ENCODE peak calls at places on chromosomes 11 and 22, in eight cellular contexts. C is posterior cingulate gyrus; T is activated CD4-positive, CD25-positive, alpha-beta regulatory T cell; M is activated CD4-positive, alpha-beta T cell treated with anti-CD3 and anti-CD28 coated beads, Interleukin-2, amount 50 U/mL, for 48 hours; E is activated T-cell treated with anti-CD3 and anti-CD28 coated beads for 1 hour; B is LHCN-M2; X is nephron progenitor cell; W is iPS DF 6.9. G is an unnamed sample.

GRCh38 chr22:32643246-32643645 is 158.3 kb upstream of the TIMP3 start:
- DNase-seq in B (no peak), E (no peak), W (no peak), C (no peak), M (no peak), T (no peak), X (no peak), G (no peak)

GRCh38 chr22:48742191-48742555 is 1085.5 kb downstream of the BRD1 start:
- DNase-seq in W (no peak), T (no peak), C (no peak), B (no peak), X (no peak), M (no peak), E (no peak), G (no peak)

GRCh38 chr11:17649261-17649660 is 70.1 kb upstream of the MYOD1 start:
- DNase-seq in E (no peak), B (no peak), T (no peak), C (no peak), X (no peak), M (no peak), W (no peak), G (no peak)

GRCh38 chr22:32407936-32408335 is 4.1 kb downstream of the RTCB start:
- DNase-seq in W (no peak), C (no peak), E (no peak), M (no peak), T (no peak), B (no peak), X (no peak), G (no peak)

GRCh38 chr22:33597274-33597985 is 322.8 kb downstream of the LARGE1 start:
- DNase-seq in C (no peak), M (no peak), X (no peak), W (no peak), B (no peak), T (no peak), E (no peak), G (no peak)

GRCh38 chr22:30754971-30755759 is 60.5 kb downstream of the OSBP2 start:
- DNase-seq in E (peak), W (peak), M (peak), C (peak), X (peak), T (peak), B (peak), G (peak)

GRCh38 chr11:16002942-16003341 is 353.4 kb downstream of the SOX6 start:
- DNase-seq in X (no peak), T (no peak), M (no peak), B (no peak), E (no peak), W (no peak), C (no peak), G (no peak)

GRCh38 chr22:23565288-23565941 is 14.7 kb downstream of the IGLL1 start:
- DNase-seq in M (peak), W (no peak), X (peak), T (no peak), B (peak), C (peak), E (no peak), G (no peak)

GRCh38 chr22:40758390-40758789 is 60.8 kb downstream of the SLC25A17 start:
- DNase-seq in T (no peak), M (no peak), X (no peak), B (no peak), C (no peak), E (no peak), W (no peak), G (no peak)

GRCh38 chr11:123683616-123684170 is 29.3 kb upstream of the SCN3B start:
- DNase-seq in W (no peak), E (no peak), X (no peak), B (no peak), M (no peak), T (no peak), C (no peak), G (peak)

GRCh38 chr22:37138879-37139561 is 10.7 kb downstream of the IL2RB start:
- DNase-seq in W (no peak), M (no peak), T (no peak), C (no peak), B (no peak), X (no peak), E (no peak), G (no peak)

GRCh38 chr11:12478743-12479142 is 101.4 kb downstream of the PARVA start:
- DNase-seq in B (peak), C (no peak), W (no peak), X (no peak), E (no peak), T (no peak), M (no peak), G (no peak)

GRCh38 chr11:120192831-120193625 is 17.8 kb upstream of the OAF start:
- DNase-seq in T (no peak), C (peak), X (no peak), E (no peak), B (no peak), W (no peak), M (no peak), G (no peak)

GRCh38 chr11:107963091-107963490 is 34.8 kb downstream of the RAB39A start:
- DNase-seq in T (no peak), W (no peak), M (no peak), X (no peak), E (no peak), B (no peak), C (no peak), G (no peak)

GRCh38 chr11:56750190-56750589 is 1.7 kb upstream of the OR9G4 start:
- DNase-seq in B (no peak), X (no peak), E (no peak), C (no peak), T (no peak), M (no peak), W (no peak), G (no peak)

GRCh38 chr11:102802341-102802740 is 4.4 kb upstream of the MMP1 start:
- DNase-seq in T (no peak), W (no peak), B (peak), X (no peak), C (no peak), E (no peak), M (no peak), G (no peak)